ENCODE peak calls at places on chromosomes 3 and 15, in five cellular contexts. One of them, this sample, is unnamed.

GRCh38 chr15:70259640-70260066 is 161.9 kb upstream of the TLE3 start:
- DNase-seq in spleen: peak; percentile 76
- DNase-seq in endothelial cell of umbilical vein: no peak
- DNase-seq in HepG2: peak; percentile 9
- DNase-seq in transverse colon: no peak
- DNase-seq in this sample: no peak

GRCh38 chr15:73711526-73711925 is 27.3 kb downstream of the CD276 start:
- DNase-seq in spleen: no peak
- DNase-seq in HepG2: no peak
- DNase-seq in transverse colon: no peak
- DNase-seq in endothelial cell of umbilical vein: no peak
- DNase-seq in this sample: no peak

GRCh38 chr3:53804697-53805462 is 41.3 kb downstream of the CHDH start:
- DNase-seq in endothelial cell of umbilical vein: no peak
- DNase-seq in HepG2: no peak
- DNase-seq in spleen: peak; percentile 51
- DNase-seq in transverse colon: no peak
- DNase-seq in this sample: no peak

GRCh38 chr15:41568350-41569017 is 9.5 kb downstream of the TYRO3 start:
- DNase-seq in endothelial cell of umbilical vein: peak; percentile 16
- DNase-seq in transverse colon: no peak
- DNase-seq in spleen: peak; percentile 59
- DNase-seq in HepG2: peak; percentile 98
- DNase-seq in this sample: no peak

GRCh38 chr3:46162975-46163550 is 45.0 kb downstream of the CCR1 start:
- DNase-seq in endothelial cell of umbilical vein: no peak
- DNase-seq in HepG2: peak; percentile 20
- DNase-seq in spleen: no peak
- DNase-seq in transverse colon: no peak
- DNase-seq in this sample: no peak

GRCh38 chr3:143731776-143732175 is 116.5 kb downstream of the SLC9A9 start:
- DNase-seq in HepG2: no peak
- DNase-seq in endothelial cell of umbilical vein: no peak
- DNase-seq in spleen: no peak
- DNase-seq in transverse colon: no peak
- DNase-seq in this sample: no peak

GRCh38 chr3:46449755-46450552 is 14.8 kb downstream of the LTF start:
- DNase-seq in HepG2: no peak
- DNase-seq in spleen: no peak
- DNase-seq in transverse colon: no peak
- DNase-seq in endothelial cell of umbilical vein: no peak
- DNase-seq in this sample: no peak

GRCh38 chr3:161409858-161410257 is 38.5 kb upstream of the SPTSSB start:
- DNase-seq in HepG2: no peak
- DNase-seq in endothelial cell of umbilical vein: no peak
- DNase-seq in spleen: no peak
- DNase-seq in transverse colon: no peak
- DNase-seq in this sample: no peak

GRCh38 chr3:154334973-154335420 is 10.7 kb upstream of the DHX36 start:
- DNase-seq in spleen: no peak
- DNase-seq in endothelial cell of umbilical vein: peak; percentile 63
- DNase-seq in transverse colon: no peak
- DNase-seq in HepG2: peak; percentile 20
- DNase-seq in this sample: no peak

GRCh38 chr15:84731774-84732173 is 15.8 kb upstream of the SEC11A start:
- DNase-seq in spleen: no peak
- DNase-seq in HepG2: no peak
- DNase-seq in transverse colon: no peak
- DNase-seq in endothelial cell of umbilical vein: no peak
- DNase-seq in this sample: no peak

GRCh38 chr15:65583701-65584100 is 27.2 kb downstream of the INTS14 start:
- DNase-seq in transverse colon: peak; percentile 13
- DNase-seq in HepG2: peak; percentile 37
- DNase-seq in endothelial cell of umbilical vein: peak; percentile 74
- DNase-seq in spleen: no peak
- DNase-seq in this sample: no peak

GRCh38 chr15:70208332-70208731 is 110.6 kb upstream of the TLE3 start:
- DNase-seq in endothelial cell of umbilical vein: no peak
- DNase-seq in HepG2: no peak
- DNase-seq in spleen: peak; percentile 38
- DNase-seq in transverse colon: no peak
- DNase-seq in this sample: peak; percentile 21

GRCh38 chr15:83556754-83557153 is 97.2 kb upstream of the ADAMTSL3 start:
- DNase-seq in transverse colon: no peak
- DNase-seq in HepG2: no peak
- DNase-seq in endothelial cell of umbilical vein: no peak
- DNase-seq in spleen: no peak
- DNase-seq in this sample: no peak

GRCh38 chr15:55224892-55225291 is 28.2 kb upstream of the RSL24D1 start:
- DNase-seq in spleen: no peak
- DNase-seq in HepG2: no peak
- DNase-seq in endothelial cell of umbilical vein: no peak
- DNase-seq in transverse colon: no peak
- DNase-seq in this sample: no peak

GRCh38 chr3:22713936-22714335 is 489.2 kb upstream of the UBE2E2 start:
- DNase-seq in endothelial cell of umbilical vein: no peak
- DNase-seq in spleen: no peak
- DNase-seq in HepG2: peak; percentile 2
- DNase-seq in transverse colon: no peak
- DNase-seq in this sample: no peak

GRCh38 chr3:124202754-124203153 is 210.8 kb upstream of the ROPN1 start:
- DNase-seq in HepG2: no peak
- DNase-seq in transverse colon: peak; percentile 11
- DNase-seq in spleen: no peak
- DNase-seq in endothelial cell of umbilical vein: no peak
- DNase-seq in this sample: no peak

GRCh38 chr3:38114052-38114874 is 22.7 kb downstream of the ACAA1 start:
- DNase-seq in spleen: peak; percentile 62
- DNase-seq in transverse colon: no peak
- DNase-seq in endothelial cell of umbilical vein: no peak
- DNase-seq in HepG2: no peak
- DNase-seq in this sample: peak; percentile 59

GRCh38 chr15:74763416-74763815 is 14.8 kb downstream of the CYP1A2 start:
- DNase-seq in spleen: no peak
- DNase-seq in transverse colon: no peak
- DNase-seq in endothelial cell of umbilical vein: no peak
- DNase-seq in HepG2: no peak
- DNase-seq in this sample: no peak

GRCh38 chr15:38538328-38539007 is 26.1 kb downstream of the RASGRP1 start:
- DNase-seq in endothelial cell of umbilical vein: no peak
- DNase-seq in transverse colon: no peak
- DNase-seq in spleen: no peak
- DNase-seq in HepG2: no peak
- DNase-seq in this sample: no peak

GRCh38 chr3:149340310-149340933 is 7.0 kb upstream of the TM4SF18 start:
- DNase-seq in endothelial cell of umbilical vein: peak; percentile 93
- DNase-seq in HepG2: peak; percentile 38
- DNase-seq in transverse colon: no peak
- DNase-seq in spleen: no peak
- DNase-seq in this sample: no peak

GRCh38 chr3:157082305-157082981 is 77.5 kb downstream of the CCNL1 start:
- DNase-seq in HepG2: no peak
- DNase-seq in spleen: no peak
- DNase-seq in endothelial cell of umbilical vein: no peak
- DNase-seq in transverse colon: no peak
- DNase-seq in this sample: no peak

GRCh38 chr15:70488002-70488605 is 275.3 kb downstream of the UACA start:
- DNase-seq in endothelial cell of umbilical vein: peak; percentile 77
- DNase-seq in transverse colon: peak; percentile 78
- DNase-seq in HepG2: peak; percentile 29
- DNase-seq in spleen: peak; percentile 89
- DNase-seq in this sample: no peak

GRCh38 chr3:118543823-118544222 is 490.8 kb downstream of the IGSF11 start:
- DNase-seq in endothelial cell of umbilical vein: no peak
- DNase-seq in HepG2: no peak
- DNase-seq in transverse colon: no peak
- DNase-seq in spleen: no peak
- DNase-seq in this sample: no peak

GRCh38 chr3:15646924-15647511 is 45.5 kb downstream of the BTD start:
- DNase-seq in HepG2: no peak
- DNase-seq in spleen: no peak
- DNase-seq in endothelial cell of umbilical vein: peak; percentile 98
- DNase-seq in transverse colon: no peak
- DNase-seq in this sample: peak; percentile 84

GRCh38 chr15:60972301-60972700 is 256.8 kb downstream of the RORA start:
- DNase-seq in endothelial cell of umbilical vein: peak; percentile 25
- DNase-seq in spleen: no peak
- DNase-seq in HepG2: no peak
- DNase-seq in transverse colon: no peak
- DNase-seq in this sample: no peak

GRCh38 chr15:85354432-85354831 is 26.0 kb upstream of the AKAP13 start:
- DNase-seq in HepG2: no peak
- DNase-seq in endothelial cell of umbilical vein: peak; percentile 77
- DNase-seq in transverse colon: no peak
- DNase-seq in spleen: no peak
- DNase-seq in this sample: no peak

GRCh38 chr15:32908135-32908801 is 190.5 kb downstream of the GREM1 start:
- DNase-seq in transverse colon: peak; percentile 15
- DNase-seq in spleen: no peak
- DNase-seq in endothelial cell of umbilical vein: peak; percentile 60
- DNase-seq in HepG2: no peak
- DNase-seq in this sample: no peak
- TF ChIP-seq POLR2AphosphoS5 in transverse colon: no peak
- TF ChIP-seq POLR2AphosphoS5 in spleen: no peak
- TF ChIP-seq POLR2AphosphoS5 in endothelial cell of umbilical vein: no peak
- TF ChIP-seq POLR2AphosphoS5 in HepG2: no peak
- TF ChIP-seq POLR2AphosphoS5 in this sample: no peak

GRCh38 chr15:93087825-93088199 is 1.2 kb downstream of the RGMA start:
- DNase-seq in endothelial cell of umbilical vein: peak; percentile 47
- DNase-seq in HepG2: peak; percentile 22
- DNase-seq in spleen: peak; percentile 82
- DNase-seq in transverse colon: peak; percentile 66
- DNase-seq in this sample: peak; percentile 78
- TF ChIP-seq POLR2AphosphoS5 in endothelial cell of umbilical vein: no peak
- TF ChIP-seq POLR2AphosphoS5 in HepG2: no peak
- TF ChIP-seq POLR2AphosphoS5 in spleen: no peak
- TF ChIP-seq POLR2AphosphoS5 in transverse colon: no peak
- TF ChIP-seq POLR2AphosphoS5 in this sample: no peak

GRCh38 chr15:64502537-64502936 is 42.2 kb downstream of the ZNF609 start:
- DNase-seq in endothelial cell of umbilical vein: no peak
- DNase-seq in transverse colon: no peak
- DNase-seq in HepG2: no peak
- DNase-seq in spleen: no peak
- DNase-seq in this sample: no peak

GRCh38 chr15:64503640-64504039 is 43.3 kb downstream of the ZNF609 start:
- DNase-seq in transverse colon: no peak
- DNase-seq in spleen: no peak
- DNase-seq in HepG2: no peak
- DNase-seq in endothelial cell of umbilical vein: peak; percentile 21
- DNase-seq in this sample: no peak

GRCh38 chr15:64503197-64503596 is 42.8 kb downstream of the ZNF609 start:
- DNase-seq in transverse colon: no peak
- DNase-seq in endothelial cell of umbilical vein: peak; percentile 81
- DNase-seq in HepG2: no peak
- DNase-seq in spleen: no peak
- DNase-seq in this sample: no peak

GRCh38 chr15:64507845-64508244 is 47.5 kb downstream of the ZNF609 start:
- DNase-seq in transverse colon: no peak
- DNase-seq in HepG2: peak; percentile 38
- DNase-seq in endothelial cell of umbilical vein: no peak
- DNase-seq in spleen: no peak
- DNase-seq in this sample: no peak

DNA sequence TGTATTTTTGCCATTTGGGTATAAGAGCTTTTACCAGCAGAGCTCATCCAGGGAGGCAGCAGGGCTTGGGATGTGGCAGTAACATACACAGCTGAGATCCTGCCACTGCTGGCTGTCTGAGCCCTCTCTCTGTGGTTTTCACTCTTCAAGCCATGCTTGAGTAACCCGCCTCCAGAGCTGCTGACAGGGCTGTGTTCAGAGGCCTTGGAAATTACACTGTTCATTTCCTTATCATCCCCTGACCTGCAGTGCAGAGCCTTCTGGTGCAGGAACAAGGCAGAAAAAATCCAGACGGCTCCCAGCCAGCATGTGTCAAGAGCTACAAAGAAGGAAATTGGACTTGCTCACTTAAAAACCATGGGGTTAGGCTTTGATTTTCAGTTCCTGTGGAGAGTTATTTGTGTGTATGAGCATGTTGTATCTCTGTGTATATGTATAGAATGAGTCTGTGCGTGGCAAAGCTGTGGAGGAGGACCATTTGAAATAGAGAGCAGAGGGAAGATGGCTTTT is 47.0 kb downstream of the ZNF609 start:
- DNase-seq in spleen: peak; percentile 78
- DNase-seq in transverse colon: peak; percentile 74
- DNase-seq in HepG2: peak; percentile 36
- DNase-seq in endothelial cell of umbilical vein: peak; percentile 82
- DNase-seq in this sample: peak; percentile 64
- TF ChIP-seq POLR2AphosphoS5 in spleen: peak; percentile 73
- TF ChIP-seq POLR2AphosphoS5 in transverse colon: peak; percentile 44
- TF ChIP-seq POLR2AphosphoS5 in HepG2: no peak
- TF ChIP-seq POLR2AphosphoS5 in endothelial cell of umbilical vein: no peak
- TF ChIP-seq POLR2AphosphoS5 in this sample: no peak

GRCh38 chr3:8503461-8503860 is 1.8 kb downstream of the LMCD1 start:
- DNase-seq in endothelial cell of umbilical vein: peak; percentile 28
- DNase-seq in spleen: no peak
- DNase-seq in transverse colon: no peak
- DNase-seq in HepG2: no peak
- DNase-seq in this sample: no peak

GRCh38 chr3:8505621-8506020 is 4.0 kb downstream of the LMCD1 start:
- DNase-seq in spleen: no peak
- DNase-seq in endothelial cell of umbilical vein: peak; percentile 77
- DNase-seq in transverse colon: peak; percentile 57
- DNase-seq in HepG2: no peak
- DNase-seq in this sample: no peak

GRCh38 chr3:8504611-8504973 is 3.0 kb downstream of the LMCD1 start:
- DNase-seq in endothelial cell of umbilical vein: no peak
- DNase-seq in transverse colon: no peak
- DNase-seq in spleen: no peak
- DNase-seq in HepG2: no peak
- DNase-seq in this sample: no peak

GRCh38 chr3:8501388-8502131 is at the start of gene LMCD1:
- DNase-seq in HepG2: peak; percentile 93
- DNase-seq in endothelial cell of umbilical vein: peak; percentile 98
- DNase-seq in transverse colon: peak; percentile 95
- DNase-seq in spleen: peak; percentile 94
- DNase-seq in this sample: peak; percentile 95

DNA sequence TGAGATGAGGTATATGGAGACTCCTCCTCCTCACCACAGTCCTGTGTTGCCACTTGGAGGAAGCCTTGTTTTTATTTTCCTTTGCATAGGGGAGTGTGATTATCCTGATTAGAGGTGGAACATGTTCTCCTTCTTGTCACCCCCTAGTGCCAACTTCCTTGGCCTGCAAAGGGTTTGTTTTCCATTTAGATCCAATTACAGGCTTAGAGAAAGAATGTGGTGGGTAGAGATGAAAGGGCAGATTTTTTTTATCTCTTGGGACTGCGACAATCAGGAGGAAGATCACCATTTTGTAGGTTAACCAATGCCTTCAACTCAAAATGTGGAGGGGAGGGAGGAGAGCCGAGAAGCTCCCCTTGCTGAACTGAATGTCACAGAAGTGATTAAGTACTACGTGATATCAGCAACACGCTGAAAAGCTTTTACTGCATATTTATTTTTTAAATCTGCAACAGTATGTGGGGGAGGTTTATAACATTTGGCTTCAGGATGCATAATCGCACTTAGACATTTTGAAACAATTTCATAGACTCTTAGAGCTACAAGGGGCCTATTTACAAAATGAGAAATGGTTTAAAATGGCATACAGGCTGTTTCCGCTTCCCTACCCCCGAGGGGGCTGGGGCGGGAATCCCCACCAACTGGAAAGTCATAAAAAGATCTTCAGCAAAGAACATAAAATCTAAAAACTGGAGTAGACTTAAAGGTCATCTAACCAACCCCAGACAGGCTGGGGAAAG is 2.4 kb downstream of the LMCD1 start:
- DNase-seq in endothelial cell of umbilical vein: no peak
- DNase-seq in spleen: no peak
- DNase-seq in transverse colon: no peak
- DNase-seq in HepG2: peak; percentile 47
- DNase-seq in this sample: no peak
- TF ChIP-seq POLR2AphosphoS5 in endothelial cell of umbilical vein: no peak
- TF ChIP-seq POLR2AphosphoS5 in spleen: no peak
- TF ChIP-seq POLR2AphosphoS5 in transverse colon: no peak
- TF ChIP-seq POLR2AphosphoS5 in HepG2: no peak
- TF ChIP-seq POLR2AphosphoS5 in this sample: no peak

This sample was measured in suprapubic skin.